ENCODE peak calls at places on chromosomes 16 and 17, in nine cellular contexts. One of them, this sample, is unnamed.

GRCh38 chr17:28536532-28537218 is 15.7 kb downstream of the UNC119 start:
- DNase-seq in AML-193: no peak
- DNase-seq in AG09309: no peak
- DNase-seq in fibroblast of the conjunctiva: no peak
- DNase-seq in nucleus accumbens: no peak
- DNase-seq in Right ventricle myocardium superior: no peak
- DNase-seq in neuronal stem cell: no peak
- DNase-seq in tibial nerve: no peak
- DNase-seq in osteoblast: peak; percentile 82
- DNase-seq in this sample: no peak

GRCh38 chr16:3878610-3879009 is 1.9 kb downstream of the CREBBP start:
- DNase-seq in neuronal stem cell: no peak
- DNase-seq in AML-193: peak; percentile 52
- DNase-seq in tibial nerve: no peak
- DNase-seq in osteoblast: no peak
- DNase-seq in nucleus accumbens: no peak
- DNase-seq in Right ventricle myocardium superior: no peak
- DNase-seq in AG09309: no peak
- DNase-seq in fibroblast of the conjunctiva: no peak
- DNase-seq in this sample: no peak

GRCh38 chr16:77298638-77299360 is 99.6 kb downstream of the SYCE1L start:
- DNase-seq in neuronal stem cell: no peak
- DNase-seq in tibial nerve: no peak
- DNase-seq in fibroblast of the conjunctiva: peak; percentile 84
- DNase-seq in osteoblast: no peak
- DNase-seq in AML-193: no peak
- DNase-seq in nucleus accumbens: no peak
- DNase-seq in Right ventricle myocardium superior: no peak
- DNase-seq in AG09309: peak; percentile 89
- DNase-seq in this sample: no peak

GRCh38 chr16:58377932-58378331 is 14.3 kb upstream of the GINS3 start:
- DNase-seq in Right ventricle myocardium superior: no peak
- DNase-seq in AG09309: no peak
- DNase-seq in fibroblast of the conjunctiva: no peak
- DNase-seq in AML-193: no peak
- DNase-seq in neuronal stem cell: no peak
- DNase-seq in osteoblast: no peak
- DNase-seq in nucleus accumbens: no peak
- DNase-seq in tibial nerve: no peak
- DNase-seq in this sample: no peak

GRCh38 chr17:1787301-1787902 is 25.5 kb downstream of the SERPINF1 start:
- DNase-seq in neuronal stem cell: no peak
- DNase-seq in Right ventricle myocardium superior: peak; percentile 72
- DNase-seq in fibroblast of the conjunctiva: peak; percentile 80
- DNase-seq in AML-193: no peak
- DNase-seq in osteoblast: peak; percentile 98
- DNase-seq in nucleus accumbens: no peak
- DNase-seq in AG09309: peak; percentile 85
- DNase-seq in tibial nerve: no peak
- DNase-seq in this sample: peak; percentile 69

GRCh38 chr17:55577011-55577586 is 65.8 kb upstream of the SMIM36 start:
- DNase-seq in Right ventricle myocardium superior: peak; percentile 73
- DNase-seq in tibial nerve: peak; percentile 51
- DNase-seq in AML-193: no peak
- DNase-seq in AG09309: no peak
- DNase-seq in osteoblast: peak; percentile 74
- DNase-seq in neuronal stem cell: no peak
- DNase-seq in nucleus accumbens: no peak
- DNase-seq in fibroblast of the conjunctiva: peak; percentile 51
- DNase-seq in this sample: no peak

GRCh38 chr16:55179858-55180585 is 144.0 kb upstream of the IRX6 start:
- DNase-seq in nucleus accumbens: no peak
- DNase-seq in fibroblast of the conjunctiva: no peak
- DNase-seq in AML-193: no peak
- DNase-seq in osteoblast: no peak
- DNase-seq in tibial nerve: no peak
- DNase-seq in AG09309: no peak
- DNase-seq in neuronal stem cell: no peak
- DNase-seq in Right ventricle myocardium superior: no peak
- DNase-seq in this sample: no peak

GRCh38 chr17:71085238-71086033 is 916.1 kb downstream of the KCNJ2 start:
- DNase-seq in fibroblast of the conjunctiva: no peak
- DNase-seq in tibial nerve: no peak
- DNase-seq in osteoblast: no peak
- DNase-seq in Right ventricle myocardium superior: no peak
- DNase-seq in AG09309: no peak
- DNase-seq in nucleus accumbens: no peak
- DNase-seq in AML-193: no peak
- DNase-seq in neuronal stem cell: peak; percentile 44
- DNase-seq in this sample: peak; percentile 35

GRCh38 chr17:4492762-4493561 is 5.7 kb upstream of the SPNS2 start:
- DNase-seq in nucleus accumbens: no peak
- DNase-seq in neuronal stem cell: peak; percentile 87
- DNase-seq in AML-193: no peak
- DNase-seq in Right ventricle myocardium superior: no peak
- DNase-seq in tibial nerve: no peak
- DNase-seq in osteoblast: no peak
- DNase-seq in fibroblast of the conjunctiva: no peak
- DNase-seq in AG09309: no peak
- DNase-seq in this sample: no peak

GRCh38 chr17:38536661-38537060 is 69.1 kb downstream of the SRCIN1 start:
- DNase-seq in neuronal stem cell: no peak
- DNase-seq in Right ventricle myocardium superior: no peak
- DNase-seq in AG09309: no peak
- DNase-seq in nucleus accumbens: no peak
- DNase-seq in osteoblast: no peak
- DNase-seq in fibroblast of the conjunctiva: no peak
- DNase-seq in tibial nerve: no peak
- DNase-seq in AML-193: no peak
- DNase-seq in this sample: no peak

GRCh38 chr17:80284631-80285030 is 24.0 kb downstream of the RNF213 start:
- DNase-seq in AG09309: no peak
- DNase-seq in AML-193: no peak
- DNase-seq in tibial nerve: no peak
- DNase-seq in osteoblast: peak; percentile 46
- DNase-seq in Right ventricle myocardium superior: no peak
- DNase-seq in fibroblast of the conjunctiva: no peak
- DNase-seq in nucleus accumbens: no peak
- DNase-seq in neuronal stem cell: no peak
- DNase-seq in this sample: no peak

GRCh38 chr16:68921654-68922053 is 78.3 kb downstream of the TANGO6 start:
- DNase-seq in Right ventricle myocardium superior: no peak
- DNase-seq in AG09309: no peak
- DNase-seq in osteoblast: peak; percentile 69
- DNase-seq in tibial nerve: no peak
- DNase-seq in nucleus accumbens: no peak
- DNase-seq in fibroblast of the conjunctiva: no peak
- DNase-seq in neuronal stem cell: no peak
- DNase-seq in AML-193: no peak
- DNase-seq in this sample: peak; percentile 98